ENCODE peak calls at places on chromosomes 3 and 15, in four cellular contexts. One of them, this sample, is unnamed.

GRCh38 chr15:91122296-91122695 is 22.2 kb downstream of the SV2B start:
- DNase-seq in H1: no peak
- DNase-seq in H9: no peak
- DNase-seq in mesendoderm: no peak
- DNase-seq in this sample: no peak

GRCh38 chr3:85781806-85782205 is 823.0 kb downstream of the CADM2 start:
- DNase-seq in mesendoderm: no peak
- DNase-seq in H9: no peak
- DNase-seq in H1: no peak
- DNase-seq in this sample: no peak

GRCh38 chr15:101266034-101266433 is 11.3 kb downstream of the SELENOS start:
- DNase-seq in mesendoderm: no peak
- DNase-seq in H9: no peak
- DNase-seq in H1: no peak
- DNase-seq in this sample: peak

GRCh38 chr3:186108106-186108940 is 566 bp downstream of the ETV5 start:
- DNase-seq in H9: peak
- DNase-seq in H1: peak
- DNase-seq in mesendoderm: peak
- DNase-seq in this sample: peak

GRCh38 chr3:32630266-32630665 is 54.7 kb upstream of the CNOT10 start:
- DNase-seq in H9: no peak
- DNase-seq in mesendoderm: no peak
- DNase-seq in H1: no peak
- DNase-seq in this sample: no peak

GRCh38 chr3:49260711-49261357 is 16.2 kb downstream of the C3orf62 start:
- DNase-seq in mesendoderm: no peak
- DNase-seq in H1: no peak
- DNase-seq in H9: no peak
- DNase-seq in this sample: no peak

GRCh38 chr15:88454867-88455810 is 12.0 kb downstream of the MRPL46 start:
- DNase-seq in mesendoderm: peak
- DNase-seq in H9: peak
- DNase-seq in H1: peak
- DNase-seq in this sample: peak

GRCh38 chr15:84929795-84930371 is 45.4 kb downstream of the SLC28A1 start:
- DNase-seq in mesendoderm: no peak
- DNase-seq in H1: no peak
- DNase-seq in H9: no peak
- DNase-seq in this sample: peak

GRCh38 chr15:96336643-96337353 is 6.3 kb downstream of the NR2F2 start:
- DNase-seq in H9: no peak
- DNase-seq in H1: no peak
- DNase-seq in mesendoderm: peak
- DNase-seq in this sample: no peak

GRCh38 chr15:65952425-65953053 is 83.2 kb downstream of the RAB11A start:
- DNase-seq in H9: peak
- DNase-seq in H1: peak
- DNase-seq in mesendoderm: peak
- DNase-seq in this sample: peak

GRCh38 chr15:69013726-69014406 is 629 bp upstream of the NOX5 start:
- DNase-seq in H1: peak
- DNase-seq in H9: no peak
- DNase-seq in mesendoderm: no peak
- DNase-seq in this sample: no peak

GRCh38 chr3:120174811-120175210 is 80.6 kb upstream of the GSK3B start:
- DNase-seq in H1: no peak
- DNase-seq in H9: no peak
- DNase-seq in mesendoderm: no peak
- DNase-seq in this sample: no peak

GRCh38 chr3:50267280-50267913 is 1.6 kb upstream of the SEMA3B start:
- DNase-seq in H1: peak
- DNase-seq in H9: no peak
- DNase-seq in mesendoderm: no peak
- DNase-seq in this sample: no peak

GRCh38 chr15:58165661-58166060 is 27.5 kb downstream of the AQP9 start:
- DNase-seq in H1: no peak
- DNase-seq in mesendoderm: no peak
- DNase-seq in H9: no peak
- DNase-seq in this sample: peak

GRCh38 chr3:119697394-119697793 is 5.4 kb upstream of the CFAP91 start:
- DNase-seq in H9: no peak
- DNase-seq in mesendoderm: no peak
- DNase-seq in H1: no peak
- DNase-seq in this sample: no peak

GRCh38 chr15:23686466-23687142 is 501 bp downstream of the NDN start:
- DNase-seq in H9: peak
- DNase-seq in H1: peak
- DNase-seq in mesendoderm: peak
- DNase-seq in this sample: peak

GRCh38 chr3:133838296-133838789 is 32.7 kb downstream of the SRPRB start:
- DNase-seq in H9: no peak
- DNase-seq in H1: no peak
- DNase-seq in mesendoderm: no peak
- DNase-seq in this sample: no peak

GRCh38 chr3:45992820-45993219 is 2.8 kb downstream of the FYCO1 start:
- DNase-seq in H9: no peak
- DNase-seq in mesendoderm: peak
- DNase-seq in H1: no peak
- DNase-seq in this sample: peak

GRCh38 chr15:90053685-90054466 is 48.4 kb downstream of the IDH2 start:
- DNase-seq in H1: no peak
- DNase-seq in mesendoderm: no peak
- DNase-seq in H9: no peak
- DNase-seq in this sample: no peak

GRCh38 chr3:34365766-34366165 is 567.3 kb downstream of the PDCD6IP start:
- DNase-seq in H9: no peak
- DNase-seq in H1: no peak
- DNase-seq in mesendoderm: no peak
- DNase-seq in this sample: no peak

GRCh38 chr3:346186-346585 is 149.6 kb downstream of the CHL1 start:
- DNase-seq in mesendoderm: no peak
- DNase-seq in H1: no peak
- DNase-seq in H9: no peak
- DNase-seq in this sample: peak

GRCh38 chr15:57861039-57861638 is 154.6 kb downstream of the POLR2M start:
- DNase-seq in mesendoderm: peak
- DNase-seq in H9: no peak
- DNase-seq in H1: no peak
- DNase-seq in this sample: peak

GRCh38 chr3:169966951-169967915 is 626 bp downstream of the SEC62 start:
- DNase-seq in H9: no peak
- DNase-seq in mesendoderm: peak
- DNase-seq in H1: no peak
- DNase-seq in this sample: peak

GRCh38 chr3:79517766-79518413 is 249.9 kb downstream of the ROBO1 start:
- DNase-seq in mesendoderm: peak
- DNase-seq in H1: no peak
- DNase-seq in H9: no peak
- DNase-seq in this sample: peak

DNA sequence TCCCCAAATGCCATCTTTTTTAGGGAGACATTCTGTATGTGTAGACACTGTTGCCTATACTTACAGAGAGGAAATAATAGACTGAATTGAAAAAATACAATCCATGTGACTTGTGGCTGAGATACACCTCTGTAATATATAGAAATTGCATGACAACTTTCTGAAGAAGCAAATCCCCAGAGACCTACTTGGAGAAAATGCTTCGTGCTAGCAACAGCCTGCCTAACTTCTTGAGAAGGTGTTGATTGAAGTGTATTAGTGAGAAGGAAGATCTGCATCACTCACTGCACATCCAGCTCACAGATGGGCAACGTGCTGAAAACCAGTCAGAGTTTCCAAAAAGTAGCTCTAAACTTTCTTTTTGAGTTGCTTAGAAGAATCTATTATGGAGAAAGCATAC is 404.1 kb downstream of the EPHB1 start:
- DNase-seq in H1: no peak
- DNase-seq in mesendoderm: no peak
- DNase-seq in H9: no peak
- DNase-seq in this sample: no peak
- H4K5ac ChIP-seq in H1: no peak
- H4K5ac ChIP-seq in mesendoderm: no peak
- H4K5ac ChIP-seq in H9: no peak
- H4K5ac ChIP-seq in this sample: no peak

GRCh38 chr3:195757371-195757770 is 36.6 kb downstream of the MUC20 start:
- DNase-seq in H9: no peak
- DNase-seq in H1: no peak
- DNase-seq in mesendoderm: no peak
- DNase-seq in this sample: no peak
- H4K5ac ChIP-seq in H9: no peak
- H4K5ac ChIP-seq in H1: no peak
- H4K5ac ChIP-seq in mesendoderm: no peak
- H4K5ac ChIP-seq in this sample: no peak

GRCh38 chr3:160009525-160009924 is 20.9 kb downstream of the IL12A start:
- DNase-seq in H9: no peak
- DNase-seq in mesendoderm: no peak
- DNase-seq in H1: no peak
- DNase-seq in this sample: no peak
- H4K5ac ChIP-seq in H9: no peak
- H4K5ac ChIP-seq in mesendoderm: no peak
- H4K5ac ChIP-seq in H1: no peak
- H4K5ac ChIP-seq in this sample: no peak

GRCh38 chr3:58411851-58412830 is 21.5 kb downstream of the PDHB start:
- DNase-seq in H1: no peak
- DNase-seq in H9: no peak
- DNase-seq in mesendoderm: peak
- DNase-seq in this sample: no peak
- H4K5ac ChIP-seq in H1: no peak
- H4K5ac ChIP-seq in H9: no peak
- H4K5ac ChIP-seq in mesendoderm: no peak
- H4K5ac ChIP-seq in this sample: no peak

DNA sequence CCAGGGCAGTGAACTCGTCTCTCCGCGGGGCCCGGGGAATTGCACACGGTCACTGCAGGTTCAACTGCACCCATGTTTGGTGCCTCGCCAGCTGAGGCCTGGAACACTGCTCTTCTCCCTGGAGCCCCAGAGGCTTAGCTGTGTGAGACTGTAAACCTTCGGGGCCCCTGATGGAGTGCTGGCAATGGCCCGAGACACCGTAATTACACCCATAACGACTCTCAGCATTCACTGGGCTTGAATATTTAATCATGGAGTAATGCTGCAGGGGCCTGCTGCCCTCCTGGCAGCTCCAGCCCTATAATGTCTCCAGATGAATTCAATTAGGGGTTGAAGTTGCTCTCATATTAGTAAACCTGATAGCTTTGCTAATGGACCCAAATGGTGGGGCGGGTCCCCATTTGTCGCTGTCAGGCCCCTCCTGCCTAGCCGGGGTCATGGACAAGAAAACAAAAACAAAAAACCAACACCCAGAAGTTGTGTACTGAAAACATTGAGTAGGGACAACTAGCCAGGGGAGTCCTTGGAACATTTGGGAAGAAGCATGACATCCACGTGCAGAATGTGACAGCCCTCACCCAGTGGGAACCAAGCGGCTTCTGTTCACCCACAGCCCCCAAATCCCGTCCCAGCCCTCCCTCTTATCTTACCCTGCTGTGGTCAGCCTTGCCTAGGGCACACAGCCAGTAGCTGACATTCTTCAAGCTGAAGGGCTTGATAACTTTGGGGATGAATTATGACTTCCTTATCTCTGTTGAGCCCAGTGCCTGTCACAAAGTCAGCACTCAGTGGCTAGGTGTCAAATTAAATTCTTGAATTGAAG is 74.3 kb upstream of the SCN5A start:
- DNase-seq in H1: no peak
- DNase-seq in H9: no peak
- DNase-seq in mesendoderm: peak
- DNase-seq in this sample: no peak
- H4K5ac ChIP-seq in H1: no peak
- H4K5ac ChIP-seq in H9: no peak
- H4K5ac ChIP-seq in mesendoderm: no peak
- H4K5ac ChIP-seq in this sample: peak

GRCh38 chr3:30166535-30166934 is 439.9 kb upstream of the TGFBR2 start:
- DNase-seq in H9: no peak
- DNase-seq in mesendoderm: no peak
- DNase-seq in H1: no peak
- DNase-seq in this sample: no peak
- H4K5ac ChIP-seq in H9: no peak
- H4K5ac ChIP-seq in mesendoderm: no peak
- H4K5ac ChIP-seq in H1: no peak
- H4K5ac ChIP-seq in this sample: no peak

GRCh38 chr3:195537995-195538394 is 5.1 kb downstream of the PPP1R2 start:
- DNase-seq in H9: no peak
- DNase-seq in H1: no peak
- DNase-seq in mesendoderm: no peak
- DNase-seq in this sample: no peak

GRCh38 chr3:195540526-195540925 is 2.6 kb downstream of the PPP1R2 start:
- DNase-seq in H9: no peak
- DNase-seq in mesendoderm: no peak
- DNase-seq in H1: no peak
- DNase-seq in this sample: no peak

GRCh38 chr3:195542261-195542660 is 864 bp downstream of the PPP1R2 start:
- DNase-seq in H1: no peak
- DNase-seq in H9: no peak
- DNase-seq in mesendoderm: no peak
- DNase-seq in this sample: no peak

GRCh38 chr3:195540031-195540430 is 3.1 kb downstream of the PPP1R2 start:
- DNase-seq in H9: no peak
- DNase-seq in H1: no peak
- DNase-seq in mesendoderm: no peak
- DNase-seq in this sample: no peak

GRCh38 chr3:195539479-195539878 is 3.6 kb downstream of the PPP1R2 start:
- DNase-seq in H9: no peak
- DNase-seq in H1: no peak
- DNase-seq in mesendoderm: no peak
- DNase-seq in this sample: no peak
- H4K5ac ChIP-seq in H9: no peak
- H4K5ac ChIP-seq in H1: no peak
- H4K5ac ChIP-seq in mesendoderm: no peak
- H4K5ac ChIP-seq in this sample: no peak

This sample was measured in IMR-90.